ENCODE peak calls at places on chromosomes 6 and 20, in four cellular contexts. One of them, this sample, is unnamed.

GRCh38 chr20:62552613-62553012 is 76.8 kb upstream of the GATA5 start:
- DNase-seq in HCT116: no peak
- DNase-seq in SW 1271: no peak
- DNase-seq in activated CD4-positive, CD25-positive, alpha-beta regulatory T cell: no peak
- DNase-seq in this sample: no peak

GRCh38 chr20:35166242-35166830 is 5.5 kb upstream of the PROCR start:
- DNase-seq in activated CD4-positive, CD25-positive, alpha-beta regulatory T cell: no peak
- DNase-seq in SW 1271: no peak
- DNase-seq in HCT116: no peak
- DNase-seq in this sample: no peak

GRCh38 chr6:31204751-31205145 is 34.3 kb upstream of the POU5F1 start:
- DNase-seq in SW 1271: no peak
- DNase-seq in HCT116: no peak
- DNase-seq in activated CD4-positive, CD25-positive, alpha-beta regulatory T cell: no peak
- DNase-seq in this sample: no peak

GRCh38 chr6:170110201-170111140 is 180.4 kb downstream of the DLL1 start:
- DNase-seq in HCT116: no peak
- DNase-seq in SW 1271: no peak
- DNase-seq in activated CD4-positive, CD25-positive, alpha-beta regulatory T cell: no peak
- DNase-seq in this sample: no peak

GRCh38 chr6:3849681-3850450 is 693 bp downstream of the FAM50B start:
- DNase-seq in SW 1271: no peak
- DNase-seq in activated CD4-positive, CD25-positive, alpha-beta regulatory T cell: no peak
- DNase-seq in HCT116: no peak
- DNase-seq in this sample: no peak

GRCh38 chr6:41371461-41371991 is 36.1 kb downstream of the NCR2 start:
- DNase-seq in HCT116: no peak
- DNase-seq in SW 1271: no peak
- DNase-seq in activated CD4-positive, CD25-positive, alpha-beta regulatory T cell: no peak
- DNase-seq in this sample: peak

GRCh38 chr6:142478117-142478516 is 176.3 kb downstream of the ADGRG6 start:
- DNase-seq in HCT116: peak
- DNase-seq in SW 1271: no peak
- DNase-seq in activated CD4-positive, CD25-positive, alpha-beta regulatory T cell: no peak
- DNase-seq in this sample: no peak

GRCh38 chr20:20593447-20594170 is 118.8 kb downstream of the RALGAPA2 start:
- DNase-seq in activated CD4-positive, CD25-positive, alpha-beta regulatory T cell: no peak
- DNase-seq in HCT116: peak
- DNase-seq in SW 1271: no peak
- DNase-seq in this sample: peak

GRCh38 chr6:83781506-83781905 is 71.7 kb upstream of the RIPPLY2 start:
- DNase-seq in SW 1271: no peak
- DNase-seq in activated CD4-positive, CD25-positive, alpha-beta regulatory T cell: no peak
- DNase-seq in HCT116: no peak
- DNase-seq in this sample: no peak

GRCh38 chr6:117309613-117310012 is 44.3 kb downstream of the VGLL2 start:
- DNase-seq in activated CD4-positive, CD25-positive, alpha-beta regulatory T cell: no peak
- DNase-seq in HCT116: no peak
- DNase-seq in SW 1271: no peak
- DNase-seq in this sample: no peak

GRCh38 chr20:53676987-53677386 is 83.3 kb upstream of the ZNF217 start:
- DNase-seq in HCT116: no peak
- DNase-seq in activated CD4-positive, CD25-positive, alpha-beta regulatory T cell: no peak
- DNase-seq in SW 1271: no peak
- DNase-seq in this sample: no peak

GRCh38 chr6:5979650-5980427 is 26.9 kb downstream of the NRN1 start:
- DNase-seq in HCT116: no peak
- DNase-seq in SW 1271: no peak
- DNase-seq in activated CD4-positive, CD25-positive, alpha-beta regulatory T cell: no peak
- DNase-seq in this sample: no peak

GRCh38 chr20:1803216-1804128 is 91.7 kb upstream of the SIRPA start:
- DNase-seq in activated CD4-positive, CD25-positive, alpha-beta regulatory T cell: no peak
- DNase-seq in HCT116: no peak
- DNase-seq in SW 1271: no peak
- DNase-seq in this sample: peak

GRCh38 chr6:20948531-20948930 is 414.3 kb downstream of the CDKAL1 start:
- DNase-seq in HCT116: no peak
- DNase-seq in activated CD4-positive, CD25-positive, alpha-beta regulatory T cell: no peak
- DNase-seq in SW 1271: no peak
- DNase-seq in this sample: no peak

GRCh38 chr6:104795363-104795762 is 64.4 kb downstream of the HACE1 start:
- DNase-seq in SW 1271: no peak
- DNase-seq in HCT116: no peak
- DNase-seq in activated CD4-positive, CD25-positive, alpha-beta regulatory T cell: no peak
- DNase-seq in this sample: no peak

GRCh38 chr20:61704661-61705060 is 361.0 kb downstream of the TAF4 start:
- DNase-seq in HCT116: no peak
- DNase-seq in SW 1271: no peak
- DNase-seq in activated CD4-positive, CD25-positive, alpha-beta regulatory T cell: no peak
- DNase-seq in this sample: no peak

GRCh38 chr20:14576478-14576877 is 239.1 kb upstream of the FLRT3 start:
- DNase-seq in SW 1271: no peak
- DNase-seq in HCT116: no peak
- DNase-seq in activated CD4-positive, CD25-positive, alpha-beta regulatory T cell: no peak
- DNase-seq in this sample: no peak

GRCh38 chr20:59499863-59500262 is 104.5 kb upstream of the PHACTR3 start:
- DNase-seq in HCT116: no peak
- DNase-seq in activated CD4-positive, CD25-positive, alpha-beta regulatory T cell: no peak
- DNase-seq in SW 1271: no peak
- DNase-seq in this sample: no peak

GRCh38 chr20:33563788-33564187 is 73.9 kb downstream of the CBFA2T2 start:
- DNase-seq in SW 1271: no peak
- DNase-seq in HCT116: no peak
- DNase-seq in activated CD4-positive, CD25-positive, alpha-beta regulatory T cell: no peak
- DNase-seq in this sample: no peak

GRCh38 chr20:37598101-37598530 is 70.4 kb upstream of the BLCAP start:
- DNase-seq in HCT116: no peak
- DNase-seq in activated CD4-positive, CD25-positive, alpha-beta regulatory T cell: no peak
- DNase-seq in SW 1271: no peak
- DNase-seq in this sample: peak

GRCh38 chr6:161480416-161481165 is 206.7 kb upstream of the AGPAT4 start:
- DNase-seq in HCT116: no peak
- DNase-seq in SW 1271: no peak
- DNase-seq in activated CD4-positive, CD25-positive, alpha-beta regulatory T cell: no peak
- DNase-seq in this sample: no peak

GRCh38 chr20:34583524-34583923 is 25.0 kb downstream of the MAP1LC3A start:
- DNase-seq in HCT116: no peak
- DNase-seq in activated CD4-positive, CD25-positive, alpha-beta regulatory T cell: no peak
- DNase-seq in SW 1271: no peak
- DNase-seq in this sample: no peak

GRCh38 chr6:72677740-72678139 is 55.9 kb downstream of the KCNQ5 start:
- DNase-seq in activated CD4-positive, CD25-positive, alpha-beta regulatory T cell: no peak
- DNase-seq in SW 1271: no peak
- DNase-seq in HCT116: no peak
- DNase-seq in this sample: no peak

GRCh38 chr20:7248392-7248992 is 481.0 kb downstream of the BMP2 start:
- DNase-seq in HCT116: no peak
- DNase-seq in SW 1271: no peak
- DNase-seq in activated CD4-positive, CD25-positive, alpha-beta regulatory T cell: no peak
- DNase-seq in this sample: no peak

GRCh38 chr6:31068738-31069340 is 43.5 kb downstream of the C6orf15 start:
- DNase-seq in HCT116: peak
- DNase-seq in SW 1271: peak
- DNase-seq in activated CD4-positive, CD25-positive, alpha-beta regulatory T cell: peak
- DNase-seq in this sample: peak